ENCODE peak calls at places on chromosomes 7 and 10, in nine cellular contexts. L is ovary, J is colonic mucosa, Q is left lung, H is esophagus squamous epithelium, I is gastrocnemius medialis, N is kidney, W is adrenal gland, Y is PC-3. Z is an unnamed sample. For H3K4me1, the result is how much of the 10 kb centered on the place peaks cover.

GRCh38 chr10:68792115-68792514 is 35.2 kb upstream of the STOX1 start:
- DNase-seq in L (no peak), J (no peak), Q (no peak), H (no peak), I (no peak), N (no peak), W (no peak), Y (peak), Z (no peak)

GRCh38 chr7:91653257-91653656 is 227.2 kb downstream of the MTERF1 start:
- DNase-seq in L (no peak), J (no peak), Q (no peak), H (no peak), I (no peak), N (no peak), W (no peak), Y (no peak), Z (no peak)

GRCh38 chr7:114835303-114835702 is 86.6 kb upstream of the MDFIC start:
- DNase-seq in L (no peak), J (no peak), Q (no peak), H (no peak), I (no peak), N (no peak), W (no peak), Y (no peak), Z (no peak)

GRCh38 chr7:48636391-48637015 is 287.8 kb upstream of the CDC14C start:
- DNase-seq in L (no peak), J (no peak), Q (peak), H (no peak), I (no peak), N (no peak), W (no peak), Y (peak), Z (no peak)

GRCh38 chr7:150378115-150378852 is 846 bp upstream of the ZNF775 start:
- DNase-seq in L (peak), J (peak), Q (peak), H (no peak), I (peak), N (peak), W (peak), Y (peak), Z (peak)

GRCh38 chr7:135192914-135193536 is 18.3 kb downstream of the WDR91 start:
- DNase-seq in L (peak), J (no peak), Q (no peak), H (no peak), I (no peak), N (no peak), W (peak), Y (no peak), Z (no peak)

GRCh38 chr10:17645591-17646345 is 1.8 kb downstream of the STAM start:
- DNase-seq in L (no peak), J (no peak), Q (no peak), H (no peak), I (no peak), N (no peak), W (no peak), Y (peak), Z (no peak)

GRCh38 chr10:125482108-125482507 is 200.9 kb downstream of the TEX36 start:
- DNase-seq in L (no peak), J (no peak), Q (no peak), H (no peak), I (no peak), N (no peak), W (no peak), Y (no peak), Z (no peak)

GRCh38 chr7:117019786-117020604 is 66.7 kb downstream of the ST7 start:
- DNase-seq in L (peak), J (peak), Q (peak), H (no peak), I (peak), N (peak), W (peak), Y (peak), Z (peak)

GRCh38 chr10:124422742-124423141 is 4.0 kb upstream of the OAT start:
- DNase-seq in L (no peak), J (no peak), Q (no peak), H (no peak), I (no peak), N (no peak), W (no peak), Y (no peak), Z (no peak)

GRCh38 chr7:7595451-7595850 is 28.8 kb downstream of the MIOS start:
- DNase-seq in L (no peak), J (no peak), Q (no peak), H (no peak), I (no peak), N (no peak), W (no peak), Y (peak), Z (no peak)

GRCh38 chr7:37732253-37732652 is 48.7 kb downstream of the GPR141 start:
- DNase-seq in L (no peak), J (peak), Q (peak), H (no peak), I (peak), N (no peak), W (peak), Y (peak), Z (no peak)

GRCh38 chr7:45435846-45436245 is 138.3 kb upstream of the ADCY1 start:
- DNase-seq in L (no peak), J (no peak), Q (no peak), H (no peak), I (no peak), N (no peak), W (no peak), Y (peak), Z (no peak)

GRCh38 chr7:43787771-43788170 is 29.3 kb downstream of the BLVRA start:
- DNase-seq in L (no peak), J (no peak), Q (no peak), H (no peak), I (no peak), N (no peak), W (peak), Y (no peak), Z (no peak)

GRCh38 chr7:104045183-104045582 is 55.7 kb upstream of the RELN start:
- DNase-seq in L (no peak), J (no peak), Q (no peak), H (no peak), I (no peak), N (no peak), W (no peak), Y (no peak), Z (no peak)

GRCh38 chr7:100152404-100152803 is 3.7 kb downstream of the LAMTOR4 start:
- DNase-seq in L (no peak), J (no peak), Q (no peak), H (no peak), I (no peak), N (no peak), W (no peak), Y (no peak), Z (no peak)

GRCh38 chr7:95594185-95594584 is 2.1 kb downstream of the PDK4 start:
- DNase-seq in L (no peak), J (no peak), Q (no peak), H (no peak), I (no peak), N (no peak), W (no peak), Y (no peak), Z (no peak)

GRCh38 chr7:95598511-95598910 is 2.2 kb upstream of the PDK4 start:
- DNase-seq in L (no peak), J (no peak), Q (no peak), H (no peak), I (no peak), N (no peak), W (no peak), Y (no peak), Z (no peak)

GRCh38 chr7:95599069-95599468 is 2.8 kb upstream of the PDK4 start:
- DNase-seq in L (no peak), J (no peak), Q (no peak), H (no peak), I (peak), N (no peak), W (no peak), Y (peak), Z (no peak)

GRCh38 chr7:95595825-95596182 is 512 bp downstream of the PDK4 start:
- DNase-seq in L (peak), J (peak), Q (no peak), H (no peak), I (no peak), N (no peak), W (peak), Y (no peak), Z (no peak)

GRCh38 chr7:95596183-95597135 is at the start of gene PDK4:
- DNase-seq in L (peak), J (peak), Q (peak), H (peak), I (peak), N (peak), W (peak), Y (peak), Z (peak)
- H3K4me3 ChIP-seq in L (peak), J (peak), Q (peak), H (peak), I (peak), N (peak), W (peak), Y (peak), Z (peak)

GRCh38 chr7:18792866-18793595 is 297.5 kb downstream of the HDAC9 start:
- DNase-seq in L (no peak), J (no peak), Q (no peak), H (no peak), I (no peak), N (no peak), W (no peak), Y (no peak), Z (no peak)
- H3K27ac ChIP-seq in L (no peak), J (no peak), Q (no peak), H (no peak), I (no peak), N (no peak), W (no peak), Y (no peak), Z (no peak)

GRCh38 chr7:95389516-95389915 is 6.7 kb downstream of the PON3 start:
- DNase-seq in L (no peak), J (no peak), Q (no peak), H (no peak), I (no peak), N (no peak), W (no peak), Y (no peak), Z (no peak)
- H3K4me1 ChIP-seq in L (under half), J (under half), Q (under half), H (under half), I (under half), N (under half), W (under half), Y (under half), Z (under half)

GRCh38 chr10:25555865-25556264 is 378.2 kb upstream of the MYO3A start:
- DNase-seq in L (no peak), J (no peak), Q (no peak), H (no peak), I (no peak), N (no peak), W (no peak), Y (no peak), Z (no peak)

GRCh38 chr10:25557136-25557535 is 376.9 kb upstream of the MYO3A start:
- DNase-seq in L (no peak), J (no peak), Q (no peak), H (no peak), I (no peak), N (no peak), W (no peak), Y (no peak), Z (no peak)

GRCh38 chr10:25561761-25562160 is 372.3 kb upstream of the MYO3A start:
- DNase-seq in L (no peak), J (no peak), Q (no peak), H (no peak), I (no peak), N (no peak), W (no peak), Y (no peak), Z (no peak)

GRCh38 chr10:25552283-25552919 is 377.6 kb downstream of the GPR158 start:
- DNase-seq in L (no peak), J (no peak), Q (no peak), H (no peak), I (no peak), N (no peak), W (no peak), Y (no peak), Z (no peak)

DNA sequence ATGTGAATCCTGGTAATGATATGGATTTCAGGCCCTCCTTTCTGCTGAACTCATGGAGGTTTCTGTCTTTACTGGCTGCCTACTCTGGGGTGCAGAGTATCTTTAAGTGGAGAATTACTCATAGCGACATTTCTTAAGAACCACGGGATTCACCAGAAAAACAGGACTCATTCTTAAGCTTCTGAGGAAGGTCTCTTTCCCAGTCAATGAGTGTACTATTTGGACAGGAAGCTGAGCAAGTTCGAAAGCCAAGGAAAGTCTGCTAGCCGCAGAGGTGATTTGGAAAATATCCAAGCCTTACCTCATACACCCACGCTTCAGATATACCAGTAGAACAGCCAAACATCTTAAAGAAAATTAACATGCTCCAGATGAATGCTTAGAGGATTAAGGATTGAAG is 377.6 kb upstream of the MYO3A start:
- DNase-seq in L (no peak), J (no peak), Q (no peak), H (no peak), I (no peak), N (no peak), W (no peak), Y (peak), Z (no peak)
- H3K4me3 ChIP-seq in L (no peak), J (no peak), Q (no peak), H (no peak), I (no peak), N (no peak), W (no peak), Y (no peak), Z (no peak)

GRCh38 chr10:131786756-131787605 is 113.8 kb upstream of the PPP2R2D start:
- DNase-seq in L (peak), J (peak), Q (no peak), H (no peak), I (no peak), N (no peak), W (peak), Y (peak), Z (peak)
- H3K27ac ChIP-seq in L (no peak), J (no peak), Q (no peak), H (no peak), I (no peak), N (no peak), W (no peak), Y (no peak), Z (no peak)